ENCODE peak calls at places on chromosomes 16 and 17, in ten cellular contexts. N, Y, L, X, Q, P, K, F, Z and W are unnamed samples.
A peak's percentile ranks its signal among the peaks of the same experiment; 100 is the strongest.

GRCh38 chr17:58330997-58331814 is 2.6 kb upstream of the TSPOAP1 start:
- DNase-seq in Z (no peak), P (peak; percentile 30), Q (no peak), F (no peak), X (no peak), L (peak; percentile 59), N (no peak), Y (no peak), K (peak; percentile 93), W (no peak)

GRCh38 chr16:65672960-65673359 is 551.1 kb upstream of the CDH11 start:
- DNase-seq in L (no peak), Q (no peak), N (peak; percentile 11), F (no peak), P (no peak), K (no peak), Y (no peak), X (no peak), Z (no peak), W (no peak)

GRCh38 chr16:86077243-86077940 is 178.4 kb downstream of the IRF8 start:
- DNase-seq in Y (no peak), F (no peak), X (peak; percentile 20), N (no peak), K (no peak), P (no peak), Z (no peak), Q (no peak), L (no peak), W (no peak)

GRCh38 chr17:38711792-38712571 is 6.9 kb downstream of the MLLT6 start:
- DNase-seq in Q (no peak), Y (no peak), K (no peak), L (no peak), P (no peak), N (no peak), X (no peak), Z (no peak), F (peak; percentile 58), W (no peak)

GRCh38 chr17:69639096-69639495 is 224.6 kb downstream of the MAP2K6 start:
- DNase-seq in Q (no peak), Z (no peak), P (no peak), X (no peak), N (no peak), Y (no peak), L (no peak), K (no peak), F (no peak), W (no peak)

GRCh38 chr17:45296833-45297124 is 20.0 kb downstream of the MAP3K14 start:
- DNase-seq in Z (no peak), Q (no peak), X (no peak), N (no peak), Y (no peak), L (no peak), F (no peak), K (no peak), P (no peak), W (no peak)

GRCh38 chr17:19579867-19580565 is 46.4 kb downstream of the SLC47A1 start:
- DNase-seq in L (no peak), P (peak; percentile 33), Z (peak; percentile 49), Y (no peak), F (peak; percentile 31), X (no peak), Q (peak; percentile 43), N (no peak), K (no peak), W (no peak)

GRCh38 chr17:57356722-57357391 is 100.5 kb downstream of the MSI2 start:
- DNase-seq in F (no peak), N (no peak), K (peak; percentile 93), Q (no peak), Z (no peak), X (no peak), Y (no peak), L (no peak), P (peak; percentile 34), W (peak; percentile 99)

GRCh38 chr17:42067371-42068180 is 17.2 kb upstream of the C17orf113 start:
- DNase-seq in P (peak; percentile 81), Q (peak; percentile 58), X (peak; percentile 65), F (peak; percentile 68), N (peak; percentile 64), L (peak; percentile 58), Z (peak; percentile 65), Y (peak; percentile 48), K (peak; percentile 86), W (peak; percentile 89)

GRCh38 chr17:13346081-13346533 is 255.6 kb downstream of the HS3ST3A1 start:
- DNase-seq in Z (no peak), Y (no peak), L (no peak), N (peak; percentile 54), P (no peak), X (no peak), F (no peak), K (no peak), Q (no peak), W (no peak)

GRCh38 chr17:77144227-77144626 is 3.5 kb downstream of the SEC14L1 start:
- DNase-seq in P (no peak), L (no peak), Q (no peak), N (no peak), Z (no peak), F (no peak), Y (no peak), X (no peak), K (no peak), W (no peak)

GRCh38 chr17:55334881-55335523 is 70.2 kb downstream of the HLF start:
- DNase-seq in N (no peak), L (no peak), Z (no peak), F (no peak), P (no peak), X (no peak), Y (no peak), K (no peak), Q (no peak), W (no peak)

DNA sequence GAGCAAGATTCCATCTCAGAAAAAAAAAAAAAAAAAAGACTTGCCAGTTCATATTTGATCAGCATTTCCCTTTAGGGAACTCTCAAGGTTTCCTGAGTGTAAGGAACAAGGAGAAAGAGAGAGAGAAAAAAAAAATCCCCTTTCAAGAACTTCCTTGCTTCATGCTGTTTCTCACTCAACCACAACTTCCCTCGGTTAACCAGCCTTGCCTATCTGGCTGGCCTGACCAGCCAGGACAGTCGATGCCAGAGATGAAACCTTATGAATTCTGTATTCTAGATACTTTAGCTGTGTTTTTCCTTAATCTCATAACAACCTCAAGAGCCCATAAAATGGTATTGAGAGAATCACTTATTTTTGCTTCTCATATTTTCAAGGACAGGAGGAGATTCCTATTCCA is 2.6 kb upstream of the N4BP1 start:
- DNase-seq in X (no peak), Z (no peak), Q (no peak), F (no peak), P (no peak), L (no peak), K (no peak), Y (no peak), N (no peak), W (no peak)
- H3K4me1 ChIP-seq in X (peaks cover 10% of the 10 kb centered on the region), Z (peaks cover 23% of the 10 kb centered on the region), Q (peaks cover 24% of the 10 kb centered on the region), F (peaks cover 20% of the 10 kb centered on the region), P (peaks cover 28% of the 10 kb centered on the region), L (peaks cover 48% of the 10 kb centered on the region), K (peaks cover 28% of the 10 kb centered on the region), Y (peaks cover 55% of the 10 kb centered on the region), N (peaks cover 31% of the 10 kb centered on the region), W (peaks cover 11% of the 10 kb centered on the region)

DNA sequence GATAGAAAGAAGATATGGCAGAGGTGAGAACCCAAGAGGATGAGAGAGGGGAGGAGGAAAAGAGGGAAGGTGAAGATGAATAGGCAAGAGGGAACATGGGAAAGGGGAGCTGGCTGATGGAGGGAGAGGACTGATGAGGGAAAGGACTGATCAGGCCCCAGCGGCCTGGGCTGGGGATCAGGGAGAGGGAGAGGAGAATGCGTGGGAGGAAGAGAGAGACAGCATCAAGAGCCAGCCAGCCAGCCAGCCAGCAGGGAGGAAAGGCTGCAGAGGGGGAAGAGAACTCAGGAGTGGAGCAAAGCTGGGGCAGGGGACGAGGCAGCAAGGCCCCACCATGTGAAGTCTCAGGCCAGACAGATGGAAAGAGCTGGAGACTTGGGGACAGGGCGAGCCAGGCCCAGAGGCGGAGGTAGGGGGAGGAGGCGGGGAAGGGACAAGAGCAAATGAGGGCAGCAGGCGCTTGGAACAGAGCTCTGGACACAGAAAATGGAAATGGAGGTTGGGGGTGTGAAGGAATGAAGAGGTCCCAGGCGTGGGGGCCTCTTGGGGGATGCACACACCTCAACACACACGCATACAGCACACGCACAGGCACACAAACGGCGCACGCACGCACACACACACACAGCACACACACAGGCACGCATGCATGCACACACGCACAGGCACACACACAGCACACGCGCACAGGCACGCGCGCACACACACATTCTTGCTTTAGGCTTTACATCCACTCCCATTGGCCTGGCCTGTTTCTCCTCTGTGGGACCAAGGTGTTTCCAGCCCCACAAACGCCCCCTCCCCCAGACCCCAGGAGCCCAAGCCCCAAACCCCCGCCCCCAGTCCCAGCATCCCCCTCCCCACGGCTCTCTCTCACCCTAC is 12.3 kb downstream of the DLG4 start:
- DNase-seq in K (no peak), N (no peak), Y (no peak), F (no peak), Z (no peak), Q (no peak), X (no peak), L (no peak), P (peak; percentile 46), W (no peak)
- H3K4me1 ChIP-seq in K (peaks cover 46% of the 10 kb centered on the region), N (peaks cover 3% of the 10 kb centered on the region), Y (peaks cover 10% of the 10 kb centered on the region), F (peaks cover 28% of the 10 kb centered on the region), Z (peaks cover 7% of the 10 kb centered on the region), Q (peaks cover 15% of the 10 kb centered on the region), X (no peaks in the 10 kb centered on the region), L (peaks cover 15% of the 10 kb centered on the region), P (peaks cover 39% of the 10 kb centered on the region), W (no peaks in the 10 kb centered on the region)

DNA sequence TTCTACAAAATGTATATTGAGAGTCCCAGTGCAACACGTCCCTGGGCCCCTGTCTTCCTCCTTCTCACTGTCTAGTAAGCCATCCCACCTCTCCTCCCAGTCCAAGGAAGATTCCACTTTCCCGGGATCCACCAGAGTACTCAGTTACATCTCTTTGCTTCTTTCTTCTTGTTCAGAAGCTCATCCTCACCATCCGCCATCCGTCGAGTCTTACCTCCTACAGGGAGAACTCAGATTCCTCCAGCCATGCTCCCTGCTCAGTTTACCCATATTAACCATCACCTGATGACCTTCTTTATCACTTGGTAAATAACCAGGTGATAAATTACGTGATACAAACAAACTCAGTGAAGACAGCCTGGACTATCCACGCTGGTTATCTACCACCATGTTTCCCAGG is 57.1 kb downstream of the CYTH1 start:
- DNase-seq in Z (no peak), L (no peak), X (no peak), K (no peak), Q (no peak), Y (no peak), F (no peak), P (no peak), N (no peak), W (no peak)
- H3K4me1 ChIP-seq in Z (peaks cover 82% of the 10 kb centered on the region), L (peaks cover 92% of the 10 kb centered on the region), X (peaks cover 4% of the 10 kb centered on the region), K (peaks cover 25% of the 10 kb centered on the region), Q (peaks cover 39% of the 10 kb centered on the region), Y (peaks cover 68% of the 10 kb centered on the region), F (peaks cover 38% of the 10 kb centered on the region), P (no peaks in the 10 kb centered on the region), N (peaks cover 45% of the 10 kb centered on the region), W (peaks cover 9% of the 10 kb centered on the region)

DNA sequence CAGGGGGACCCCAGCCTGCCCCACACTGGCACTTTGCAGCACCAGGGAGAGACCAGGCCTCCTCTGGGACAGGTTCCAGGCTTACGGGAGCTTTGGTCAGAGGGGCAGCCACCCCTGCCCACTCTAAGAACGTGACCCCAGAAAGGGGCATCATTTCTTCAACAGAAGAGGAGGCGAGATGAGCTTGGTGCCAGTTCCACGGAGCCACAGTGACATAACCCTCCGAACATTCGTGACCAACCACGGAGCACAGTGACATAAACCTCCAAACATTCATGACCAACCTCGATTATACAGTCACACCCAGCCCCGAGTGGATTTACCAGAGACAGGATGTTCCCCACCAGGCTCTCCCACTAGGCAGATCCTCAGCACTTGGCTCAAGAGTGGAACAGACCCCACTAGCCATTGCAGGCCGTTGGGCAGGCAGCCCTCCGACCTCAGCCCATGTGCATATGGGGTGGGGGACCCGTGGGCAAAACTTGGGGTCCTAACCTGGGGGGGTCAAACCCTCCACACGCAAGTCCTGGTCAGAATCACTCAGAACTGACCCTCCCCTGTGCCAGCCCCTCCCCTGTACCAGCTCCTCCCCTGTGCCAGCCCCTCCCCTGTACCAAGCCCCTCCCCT is 112.9 kb downstream of the METRNL start:
- DNase-seq in Z (peak; percentile 61), Q (no peak), N (no peak), P (peak; percentile 45), F (no peak), L (no peak), X (peak; percentile 37), K (no peak), Y (no peak), W (no peak)
- H3K4me1 ChIP-seq in Z (peaks cover 9% of the 10 kb centered on the region), Q (no peaks in the 10 kb centered on the region), N (peaks cover 21% of the 10 kb centered on the region), P (peaks cover 18% of the 10 kb centered on the region), F (no peaks in the 10 kb centered on the region), L (peaks cover 10% of the 10 kb centered on the region), X (peaks cover 12% of the 10 kb centered on the region), K (peaks cover 14% of the 10 kb centered on the region), Y (peaks cover 25% of the 10 kb centered on the region), W (no peaks in the 10 kb centered on the region)